ENCODE peak calls at places on chromosomes 16 and 17, in five cellular contexts. Z is activated CD8-positive, alpha-beta T cell treated with anti-CD3 and anti-CD28 coated beads, Interleukin-2, amount 10 ng/mL, durations not matched to agents 7 days and 5 days; E is AG10803; J is stimulated activated CD8-positive, alpha-beta memory T cell treated with anti-CD3 and anti-CD28 coated beads, Interleukin-4, amount 100 ng/mL, for 1 hour; M is NCI-H1417. H is an unnamed sample.

GRCh38 chr17:18988546-18989173 is 15.9 kb downstream of the FAM83G start:
- DNase-seq in Z (no peak), E (no peak), M (no peak), J (no peak), H (no peak)

GRCh38 chr16:65125871-65126270 is 4.0 kb upstream of the CDH11 start:
- DNase-seq in J (no peak), E (peak), Z (no peak), M (no peak), H (peak)

GRCh38 chr16:74626741-74627416 is 20.0 kb upstream of the GLG1 start:
- DNase-seq in J (no peak), Z (no peak), M (no peak), E (no peak), H (peak)

GRCh38 chr16:88310796-88311605 is 71.8 kb upstream of the ZNF469 start:
- DNase-seq in E (no peak), J (no peak), Z (no peak), M (no peak), H (no peak)

GRCh38 chr17:83189673-83190385 is 110.4 kb downstream of the METRNL start:
- DNase-seq in E (peak), Z (peak), J (no peak), M (no peak), H (peak)

GRCh38 chr17:52357855-52358254 is 199.3 kb upstream of the CA10 start:
- DNase-seq in J (no peak), Z (no peak), M (no peak), E (no peak), H (no peak)

GRCh38 chr17:7281074-7281952 is at the start of gene SLC2A4:
- DNase-seq in E (peak), Z (peak), M (peak), J (peak), H (peak)

GRCh38 chr16:71803305-71803690 is 5.3 kb downstream of the AP1G1 start:
- DNase-seq in M (no peak), E (no peak), J (no peak), Z (no peak), H (no peak)